ENCODE peak calls at places on chromosomes 16 and 17, in six cellular contexts. O is lower leg skin, X is IMR-90, H is cardiac muscle cell, B is colonic mucosa, N is H9. G is an unnamed sample.

GRCh38 chr16:53071748-53072301 is 17.0 kb downstream of the CHD9 start:
- DNase-seq in O (no peak), N (no peak), B (no peak), X (no peak), H (peak; percentile 85), G (no peak)

GRCh38 chr16:29915590-29916247 is 10.3 kb downstream of the KCTD13 start:
- DNase-seq in N (no peak), O (no peak), B (no peak), X (peak; percentile 70), H (peak; percentile 57), G (no peak)

GRCh38 chr16:73228649-73229048 is 180.7 kb upstream of the ZFHX3 start:
- DNase-seq in O (no peak), N (no peak), H (peak; percentile 93), B (no peak), X (peak; percentile 98), G (no peak)

GRCh38 chr16:22782299-22782698 is 31.7 kb upstream of the HS3ST2 start:
- DNase-seq in H (no peak), X (no peak), O (peak; percentile 42), B (no peak), N (no peak), G (no peak)

GRCh38 chr16:73735018-73735417 is 561.6 kb upstream of the PSMD7 start:
- DNase-seq in X (peak; percentile 75), N (no peak), B (no peak), H (peak; percentile 44), O (no peak), G (no peak)

GRCh38 chr17:1170739-1171138 is 9.0 kb downstream of the ABR start:
- DNase-seq in B (no peak), X (no peak), N (no peak), H (no peak), O (no peak), G (no peak)

GRCh38 chr16:4970010-4970409 is 11.9 kb downstream of the SEC14L5 start:
- DNase-seq in X (no peak), O (no peak), B (no peak), N (no peak), H (no peak), G (no peak)

GRCh38 chr17:62083651-62084050 is 18.6 kb upstream of the MED13 start:
- DNase-seq in H (no peak), N (no peak), O (no peak), B (no peak), X (no peak), G (no peak)

GRCh38 chr17:46191332-46192210 is 1.7 kb downstream of the KANSL1 start:
- DNase-seq in B (peak; percentile 75), H (peak; percentile 51), X (no peak), O (peak; percentile 32), N (peak; percentile 62), G (peak; percentile 37)

GRCh38 chr16:27498916-27499658 is 50.6 kb downstream of the GTF3C1 start:
- DNase-seq in H (no peak), N (no peak), X (no peak), B (no peak), O (no peak), G (no peak)

GRCh38 chr16:50126183-50126582 is 26.9 kb upstream of the TENT4B start:
- DNase-seq in N (no peak), B (no peak), O (no peak), X (no peak), H (no peak), G (no peak)

GRCh38 chr16:11498683-11499082 is 88.0 kb downstream of the LITAF start:
- DNase-seq in B (no peak), H (no peak), O (no peak), N (no peak), X (no peak), G (no peak)

GRCh38 chr16:81585785-81586184 is 141.2 kb downstream of the CMIP start:
- DNase-seq in N (peak; percentile 57), X (no peak), H (no peak), B (no peak), O (no peak), G (no peak)
- TF ChIP-seq CTCF in N (peak; percentile 59), X (peak; percentile 20), H (peak; percentile 31), B (no peak), O (no peak), G (peak; percentile 36)

GRCh38 chr16:47045023-47045422 is 71.5 kb upstream of the DNAJA2 start:
- DNase-seq in B (no peak), H (peak; percentile 41), O (no peak), X (no peak), N (no peak), G (no peak)
- TF ChIP-seq CTCF in B (no peak), H (peak; percentile 3), O (no peak), X (no peak), N (no peak), G (no peak)

GRCh38 chr17:43021739-43022512 is at the start of gene VAT1:
- DNase-seq in X (peak; percentile 63), B (peak; percentile 87), N (peak; percentile 94), O (peak; percentile 77), H (peak; percentile 84), G (peak; percentile 70)
- TF ChIP-seq CTCF in X (no peak), B (no peak), N (peak; percentile 24), O (no peak), H (no peak), G (no peak)

GRCh38 chr16:86016201-86016965 is 117.4 kb downstream of the IRF8 start:
- DNase-seq in H (peak; percentile 75), B (peak; percentile 48), X (peak; percentile 70), O (no peak), N (peak; percentile 69), G (peak; percentile 34)

GRCh38 chr16:86018487-86018886 is 119.5 kb downstream of the IRF8 start:
- DNase-seq in N (no peak), O (peak; percentile 41), B (peak; percentile 43), H (peak; percentile 65), X (peak; percentile 45), G (no peak)

GRCh38 chr16:86022381-86022960 is 123.5 kb downstream of the IRF8 start:
- DNase-seq in H (no peak), O (no peak), B (no peak), N (no peak), X (no peak), G (no peak)

GRCh38 chr16:86020971-86021370 is 122.0 kb downstream of the IRF8 start:
- DNase-seq in B (no peak), H (no peak), N (no peak), X (no peak), O (no peak), G (no peak)

GRCh38 chr16:86019446-86020047 is 120.6 kb downstream of the IRF8 start:
- DNase-seq in B (no peak), H (no peak), O (no peak), N (peak; percentile 66), X (no peak), G (no peak)
- TF ChIP-seq CTCF in B (no peak), H (peak; percentile 33), O (no peak), N (peak; percentile 78), X (peak; percentile 31), G (peak; percentile 53)

GRCh38 chr16:58756650-58757332 is 22.7 kb upstream of the GOT2 start:
- DNase-seq in O (no peak), B (no peak), X (no peak), H (no peak), N (no peak), G (no peak)

GRCh38 chr16:58753711-58754134 is 19.6 kb upstream of the GOT2 start:
- DNase-seq in H (no peak), O (no peak), N (peak; percentile 36), B (no peak), X (no peak), G (no peak)

DNA sequence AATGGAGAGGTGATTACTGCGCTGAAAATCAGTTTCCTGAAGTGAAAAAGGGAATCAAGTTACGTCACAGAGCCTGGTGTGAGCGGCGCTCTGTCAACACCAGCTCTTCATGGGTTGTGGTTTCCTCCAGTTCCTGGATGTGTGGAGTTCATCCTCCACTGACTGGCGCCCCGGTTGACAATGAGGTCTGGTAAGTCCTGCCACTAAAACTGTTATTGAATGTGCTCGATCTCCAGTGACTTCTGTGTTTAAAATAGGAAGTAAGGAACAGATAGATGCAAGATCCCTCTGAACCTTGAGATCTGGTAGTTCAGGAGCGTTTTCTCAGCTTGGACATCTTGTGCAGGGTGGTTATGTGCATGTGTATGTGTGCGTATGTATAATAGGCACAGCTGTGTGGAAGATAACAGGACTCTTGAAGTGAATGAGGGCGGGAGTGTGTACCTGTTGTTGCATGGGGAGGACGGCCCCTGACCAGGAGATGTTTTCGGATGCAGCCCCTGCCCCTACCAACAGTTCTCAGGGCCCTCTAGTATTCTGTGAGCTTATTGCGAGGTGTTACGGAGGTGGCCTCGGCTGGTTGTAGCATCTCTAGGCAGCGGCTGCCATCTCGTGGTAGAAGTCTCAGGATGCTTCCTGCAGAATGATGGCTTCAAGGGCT is 22.0 kb upstream of the GOT2 start:
- DNase-seq in O (peak; percentile 39), N (peak; percentile 82), B (peak; percentile 76), X (peak; percentile 67), H (peak; percentile 82), G (peak; percentile 68)
- TF ChIP-seq CTCF in O (no peak), N (peak; percentile 88), B (peak; percentile 55), X (peak; percentile 64), H (peak; percentile 76), G (peak; percentile 82)

DNA sequence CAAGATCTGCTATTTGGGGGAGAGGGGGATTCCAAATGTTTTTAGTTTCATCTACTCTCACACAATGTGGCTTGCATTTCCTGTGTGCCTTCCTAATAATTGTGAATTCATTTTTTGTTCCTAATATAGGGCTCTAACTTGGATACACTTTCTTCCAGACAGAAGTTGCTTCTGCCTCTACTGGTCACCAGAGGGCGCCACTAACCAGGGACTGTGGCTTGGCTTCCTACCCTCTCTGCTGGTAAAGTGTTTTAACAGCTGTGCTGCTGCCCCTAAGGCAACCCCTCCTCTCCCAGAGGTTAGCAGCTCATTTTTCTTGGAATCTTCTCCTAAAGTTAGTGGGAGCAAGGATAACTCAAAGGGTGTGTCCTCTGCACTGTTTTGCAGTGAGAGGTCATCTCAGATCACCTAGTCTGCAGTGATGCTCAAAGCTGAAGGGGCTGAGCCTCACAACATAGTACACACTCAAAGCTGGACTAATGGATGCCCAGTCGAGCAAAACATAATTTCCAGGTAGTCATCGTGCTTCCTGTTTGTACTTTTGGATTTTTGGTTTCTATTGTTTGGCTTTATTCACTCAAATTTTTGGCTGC is 5.0 kb upstream of the PRSS54 start:
- DNase-seq in B (no peak), X (peak; percentile 5), H (peak; percentile 36), O (no peak), N (peak; percentile 70), G (no peak)
- TF ChIP-seq CTCF in B (peak; percentile 51), X (peak; percentile 48), H (peak; percentile 76), O (no peak), N (peak; percentile 94), G (peak; percentile 63)

GRCh38 chr16:15523092-15523541 is 88.7 kb downstream of the BMERB1 start:
- DNase-seq in X (no peak), N (no peak), B (peak; percentile 59), H (no peak), O (no peak), G (no peak)
- TF ChIP-seq CTCF in X (no peak), N (peak; percentile 41), B (peak; percentile 26), H (no peak), O (no peak), G (no peak)

GRCh38 chr16:89357460-89357859 is 132.9 kb downstream of the ANKRD11 start:
- DNase-seq in X (no peak), N (peak; percentile 63), O (no peak), B (no peak), H (no peak), G (peak; percentile 27)
- TF ChIP-seq CTCF in X (no peak), N (no peak), O (no peak), B (no peak), H (no peak), G (no peak)

G was measured in neural crest cell.